ENCODE peak calls at places on chromosomes 2 and 18, in five cellular contexts. One of them, this sample, is unnamed.

GRCh38 chr2:242059566-242059965 is 190.0 kb downstream of the RTP5 start:
- DNase-seq in thoracic aorta: no peak
- DNase-seq in DND-41: no peak
- DNase-seq in A549: no peak
- DNase-seq in fibroblast of lung: no peak
- DNase-seq in this sample: no peak

GRCh38 chr2:100821255-100821912 is 1.4 kb downstream of the NPAS2 start:
- DNase-seq in A549: no peak
- DNase-seq in DND-41: no peak
- DNase-seq in thoracic aorta: no peak
- DNase-seq in fibroblast of lung: no peak
- DNase-seq in this sample: no peak

GRCh38 chr2:239290618-239291504 is 110.0 kb downstream of the HDAC4 start:
- DNase-seq in fibroblast of lung: peak; percentile 85
- DNase-seq in DND-41: no peak
- DNase-seq in thoracic aorta: no peak
- DNase-seq in A549: no peak
- DNase-seq in this sample: peak; percentile 67

GRCh38 chr18:32278148-32278799 is 88.4 kb downstream of the MEP1B start:
- DNase-seq in A549: no peak
- DNase-seq in thoracic aorta: no peak
- DNase-seq in fibroblast of lung: no peak
- DNase-seq in DND-41: no peak
- DNase-seq in this sample: no peak

GRCh38 chr2:218536804-218537494 is 31.2 kb downstream of the USP37 start:
- DNase-seq in fibroblast of lung: no peak
- DNase-seq in A549: no peak
- DNase-seq in thoracic aorta: no peak
- DNase-seq in DND-41: no peak
- DNase-seq in this sample: no peak

GRCh38 chr2:106073608-106074406 is 120.3 kb downstream of the UXS1 start:
- DNase-seq in fibroblast of lung: no peak
- DNase-seq in DND-41: no peak
- DNase-seq in thoracic aorta: no peak
- DNase-seq in A549: no peak
- DNase-seq in this sample: no peak

GRCh38 chr2:60432202-60432601 is 121.3 kb downstream of the BCL11A start:
- DNase-seq in thoracic aorta: no peak
- DNase-seq in fibroblast of lung: no peak
- DNase-seq in DND-41: no peak
- DNase-seq in A549: no peak
- DNase-seq in this sample: no peak

GRCh38 chr18:23073996-23074606 is 61.2 kb upstream of the CABLES1 start:
- DNase-seq in fibroblast of lung: no peak
- DNase-seq in DND-41: no peak
- DNase-seq in thoracic aorta: no peak
- DNase-seq in A549: no peak
- DNase-seq in this sample: no peak

GRCh38 chr2:66433945-66434678 is 813 bp upstream of the MEIS1 start:
- DNase-seq in A549: peak; percentile 60
- DNase-seq in thoracic aorta: no peak
- DNase-seq in fibroblast of lung: peak; percentile 76
- DNase-seq in DND-41: no peak
- DNase-seq in this sample: peak; percentile 50

GRCh38 chr2:24824966-24825882 is 32.0 kb downstream of the CENPO start:
- DNase-seq in A549: peak; percentile 48
- DNase-seq in DND-41: peak; percentile 43
- DNase-seq in fibroblast of lung: no peak
- DNase-seq in thoracic aorta: no peak
- DNase-seq in this sample: no peak

GRCh38 chr2:191478754-191479679 is 198.9 kb upstream of the NABP1 start:
- DNase-seq in fibroblast of lung: peak; percentile 78
- DNase-seq in thoracic aorta: no peak
- DNase-seq in A549: no peak
- DNase-seq in DND-41: no peak
- DNase-seq in this sample: peak; percentile 36

GRCh38 chr18:60232541-60232940 is 140.0 kb downstream of the MC4R start:
- DNase-seq in thoracic aorta: no peak
- DNase-seq in A549: peak; percentile 5
- DNase-seq in DND-41: no peak
- DNase-seq in fibroblast of lung: peak; percentile 86
- DNase-seq in this sample: no peak

GRCh38 chr18:74012954-74013630 is 134.5 kb downstream of the FBXO15 start:
- DNase-seq in A549: no peak
- DNase-seq in thoracic aorta: no peak
- DNase-seq in fibroblast of lung: no peak
- DNase-seq in DND-41: no peak
- DNase-seq in this sample: no peak

GRCh38 chr2:150485114-150485870 is 2.2 kb downstream of the RND3 start:
- DNase-seq in DND-41: no peak
- DNase-seq in A549: peak; percentile 41
- DNase-seq in fibroblast of lung: peak; percentile 73
- DNase-seq in thoracic aorta: peak; percentile 15
- DNase-seq in this sample: peak; percentile 75

GRCh38 chr2:137237055-137237454 is 471.7 kb downstream of the THSD7B start:
- DNase-seq in A549: no peak
- DNase-seq in thoracic aorta: no peak
- DNase-seq in DND-41: no peak
- DNase-seq in fibroblast of lung: peak; percentile 77
- DNase-seq in this sample: no peak

GRCh38 chr2:38863061-38863695 is 12.6 kb downstream of the DHX57 start:
- DNase-seq in DND-41: no peak
- DNase-seq in fibroblast of lung: no peak
- DNase-seq in A549: no peak
- DNase-seq in thoracic aorta: no peak
- DNase-seq in this sample: no peak

GRCh38 chr2:240362826-240363717 is 72.4 kb upstream of the GPC1 start:
- DNase-seq in DND-41: no peak
- DNase-seq in thoracic aorta: no peak
- DNase-seq in A549: no peak
- DNase-seq in fibroblast of lung: no peak
- DNase-seq in this sample: no peak

GRCh38 chr18:34511435-34511834 is 198.7 kb upstream of the DTNA start:
- DNase-seq in thoracic aorta: no peak
- DNase-seq in A549: no peak
- DNase-seq in fibroblast of lung: no peak
- DNase-seq in DND-41: no peak
- DNase-seq in this sample: no peak

GRCh38 chr2:13002948-13003347 is 286.2 kb downstream of the TRIB2 start:
- DNase-seq in fibroblast of lung: no peak
- DNase-seq in DND-41: no peak
- DNase-seq in thoracic aorta: no peak
- DNase-seq in A549: no peak
- DNase-seq in this sample: no peak

GRCh38 chr2:197255550-197255949 is 55.0 kb downstream of the ANKRD44 start:
- DNase-seq in thoracic aorta: no peak
- DNase-seq in A549: no peak
- DNase-seq in DND-41: peak; percentile 61
- DNase-seq in fibroblast of lung: peak; percentile 58
- DNase-seq in this sample: peak; percentile 65

GRCh38 chr2:201536046-201536445 is 84.5 kb downstream of the STRADB start:
- DNase-seq in A549: no peak
- DNase-seq in DND-41: no peak
- DNase-seq in fibroblast of lung: no peak
- DNase-seq in thoracic aorta: no peak
- DNase-seq in this sample: no peak

GRCh38 chr18:55328301-55328700 is 259.7 kb downstream of the TCF4 start:
- DNase-seq in DND-41: no peak
- DNase-seq in A549: no peak
- DNase-seq in fibroblast of lung: peak; percentile 83
- DNase-seq in thoracic aorta: no peak
- DNase-seq in this sample: peak; percentile 29

GRCh38 chr18:3451989-3452749 is 2.2 kb downstream of the TGIF1 start:
- DNase-seq in DND-41: peak; percentile 59
- DNase-seq in A549: no peak
- DNase-seq in thoracic aorta: no peak
- DNase-seq in fibroblast of lung: peak; percentile 77
- DNase-seq in this sample: peak; percentile 47

GRCh38 chr2:6139142-6139541 is 447.0 kb downstream of the SOX11 start:
- DNase-seq in A549: no peak
- DNase-seq in DND-41: no peak
- DNase-seq in fibroblast of lung: no peak
- DNase-seq in thoracic aorta: no peak
- DNase-seq in this sample: no peak

GRCh38 chr2:222891890-222892289 is 31.1 kb downstream of the ACSL3 start:
- DNase-seq in A549: no peak
- DNase-seq in thoracic aorta: no peak
- DNase-seq in fibroblast of lung: peak; percentile 60
- DNase-seq in DND-41: no peak
- DNase-seq in this sample: no peak

GRCh38 chr2:218230882-218231281 is 13.9 kb downstream of the ARPC2 start:
- DNase-seq in A549: peak; percentile 35
- DNase-seq in fibroblast of lung: peak; percentile 74
- DNase-seq in DND-41: no peak
- DNase-seq in thoracic aorta: no peak
- DNase-seq in this sample: no peak

GRCh38 chr18:55422456-55423185 is 165.4 kb downstream of the TCF4 start:
- DNase-seq in DND-41: no peak
- DNase-seq in fibroblast of lung: peak; percentile 79
- DNase-seq in thoracic aorta: no peak
- DNase-seq in A549: no peak
- DNase-seq in this sample: peak; percentile 82

GRCh38 chr2:235570966-235571692 is 77.3 kb downstream of the AGAP1 start:
- DNase-seq in DND-41: no peak
- DNase-seq in A549: no peak
- DNase-seq in fibroblast of lung: no peak
- DNase-seq in thoracic aorta: no peak
- DNase-seq in this sample: no peak

GRCh38 chr18:63285332-63285731 is 34.2 kb downstream of the BCL2 start:
- DNase-seq in fibroblast of lung: no peak
- DNase-seq in A549: no peak
- DNase-seq in thoracic aorta: no peak
- DNase-seq in DND-41: no peak
- DNase-seq in this sample: no peak

GRCh38 chr18:47908523-47909039 is 21.9 kb downstream of the SMAD2 start:
- DNase-seq in DND-41: no peak
- DNase-seq in fibroblast of lung: no peak
- DNase-seq in A549: no peak
- DNase-seq in thoracic aorta: no peak
- DNase-seq in this sample: no peak

GRCh38 chr18:47901624-47902362 is 28.7 kb downstream of the SMAD2 start:
- DNase-seq in fibroblast of lung: no peak
- DNase-seq in DND-41: no peak
- DNase-seq in A549: no peak
- DNase-seq in thoracic aorta: no peak
- DNase-seq in this sample: no peak

GRCh38 chr18:47909484-47909883 is 21.0 kb downstream of the SMAD2 start:
- DNase-seq in fibroblast of lung: no peak
- DNase-seq in A549: no peak
- DNase-seq in thoracic aorta: no peak
- DNase-seq in DND-41: no peak
- DNase-seq in this sample: no peak

GRCh38 chr18:47903809-47904208 is 26.6 kb downstream of the SMAD2 start:
- DNase-seq in thoracic aorta: no peak
- DNase-seq in DND-41: no peak
- DNase-seq in A549: no peak
- DNase-seq in fibroblast of lung: no peak
- DNase-seq in this sample: no peak

GRCh38 chr18:47906408-47906807 is 24.1 kb downstream of the SMAD2 start:
- DNase-seq in DND-41: no peak
- DNase-seq in fibroblast of lung: no peak
- DNase-seq in A549: no peak
- DNase-seq in thoracic aorta: no peak
- DNase-seq in this sample: no peak
- H3K9me3 ChIP-seq in DND-41: peaks cover 19% of the 10 kb centered on the region
- H3K9me3 ChIP-seq in fibroblast of lung: no peaks in the 10 kb centered on the region
- H3K9me3 ChIP-seq in A549: peaks cover 33% of the 10 kb centered on the region
- H3K9me3 ChIP-seq in thoracic aorta: no peaks in the 10 kb centered on the region
- H3K9me3 ChIP-seq in this sample: peaks cover 6% of the 10 kb centered on the region

GRCh38 chr2:184468826-184469225 is 129.5 kb upstream of the ZNF804A start:
- DNase-seq in thoracic aorta: no peak
- DNase-seq in DND-41: no peak
- DNase-seq in A549: no peak
- DNase-seq in fibroblast of lung: no peak
- DNase-seq in this sample: no peak

GRCh38 chr2:184463102-184463865 is 135.0 kb upstream of the ZNF804A start:
- DNase-seq in thoracic aorta: no peak
- DNase-seq in A549: no peak
- DNase-seq in DND-41: no peak
- DNase-seq in fibroblast of lung: no peak
- DNase-seq in this sample: no peak

DNA sequence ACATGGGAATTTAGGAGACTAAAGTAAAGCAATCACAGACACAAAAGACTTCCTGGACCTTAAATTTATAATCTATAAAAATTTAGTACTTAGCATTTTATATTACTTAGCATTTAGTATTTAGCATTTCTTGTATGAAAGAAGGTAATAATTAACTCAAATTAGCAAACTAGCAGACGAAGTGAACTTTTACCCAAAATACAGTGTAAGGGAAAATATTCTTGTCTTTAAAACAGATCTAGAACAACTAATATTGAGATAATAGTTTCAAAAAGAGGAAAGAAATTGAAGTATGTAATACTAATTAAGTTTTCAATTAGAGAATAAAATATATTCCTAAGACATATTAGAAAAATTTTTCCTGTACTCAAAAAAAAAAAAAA is 134.5 kb upstream of the ZNF804A start:
- DNase-seq in A549: no peak
- DNase-seq in fibroblast of lung: no peak
- DNase-seq in thoracic aorta: no peak
- DNase-seq in DND-41: no peak
- DNase-seq in this sample: no peak
- H3K27ac ChIP-seq in A549: no peak overlapping the region
- H3K27ac ChIP-seq in fibroblast of lung: no peak overlapping the region
- H3K27ac ChIP-seq in thoracic aorta: no peak overlapping the region
- H3K27ac ChIP-seq in DND-41: no peak overlapping the region
- H3K27ac ChIP-seq in this sample: no peak overlapping the region

DNA sequence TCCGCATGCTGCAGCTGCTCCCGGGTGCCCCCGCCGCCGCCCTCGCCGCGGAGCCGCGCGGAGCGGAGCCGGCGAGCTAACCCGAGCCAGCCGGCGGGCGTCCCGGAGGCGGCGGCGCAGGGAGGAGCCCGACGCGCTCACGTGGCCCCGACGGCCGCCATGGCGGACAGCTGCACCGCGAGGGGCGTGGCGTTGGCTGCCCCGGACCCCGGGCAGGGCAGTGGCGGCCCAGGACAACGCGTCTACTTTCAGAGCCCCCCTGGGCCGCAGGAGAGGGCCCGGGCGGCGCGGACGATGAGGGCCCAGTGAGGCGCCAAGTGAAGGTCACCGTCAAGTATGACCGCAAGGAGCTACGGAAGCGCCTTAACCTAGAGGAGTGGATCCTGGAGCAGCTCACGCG is 30.0 kb upstream of the CCNYL1 start:
- DNase-seq in A549: no peak
- DNase-seq in thoracic aorta: no peak
- DNase-seq in DND-41: no peak
- DNase-seq in fibroblast of lung: no peak
- DNase-seq in this sample: no peak
- H3K4me3 ChIP-seq in A549: no peak overlapping the region
- H3K4me3 ChIP-seq in thoracic aorta: no peak overlapping the region
- H3K4me3 ChIP-seq in DND-41: no peak overlapping the region
- H3K4me3 ChIP-seq in fibroblast of lung: no peak overlapping the region
- H3K4me3 ChIP-seq in this sample: no peak overlapping the region

DNA sequence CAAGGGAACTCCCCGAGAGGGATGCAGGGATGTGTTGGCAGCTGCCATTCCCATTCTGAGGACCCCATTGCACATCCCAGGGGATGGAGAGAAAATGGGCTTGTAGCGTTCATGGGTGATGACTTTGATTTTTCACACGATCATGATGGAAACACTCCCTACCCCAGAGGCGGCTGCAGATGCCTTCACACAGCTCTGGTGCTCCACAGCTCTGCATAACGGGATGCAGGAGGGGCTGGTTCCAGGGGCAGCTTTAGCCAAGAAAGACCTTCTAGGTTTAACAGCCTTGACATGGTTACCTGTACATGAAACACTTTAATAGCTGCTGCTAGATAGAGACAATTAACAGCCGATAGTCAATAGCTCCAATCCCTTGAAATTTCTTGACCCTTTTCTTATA is 88.7 kb downstream of the TPO start:
- DNase-seq in DND-41: no peak
- DNase-seq in thoracic aorta: no peak
- DNase-seq in A549: no peak
- DNase-seq in fibroblast of lung: no peak
- DNase-seq in this sample: no peak
- H3K9me3 ChIP-seq in DND-41: no peaks in the 10 kb centered on the region
- H3K9me3 ChIP-seq in thoracic aorta: no peaks in the 10 kb centered on the region
- H3K9me3 ChIP-seq in A549: no peaks in the 10 kb centered on the region
- H3K9me3 ChIP-seq in fibroblast of lung: no peaks in the 10 kb centered on the region
- H3K9me3 ChIP-seq in this sample: no peaks in the 10 kb centered on the region